ENCODE peak calls at places on chromosomes 16 and 17, in five cellular contexts. C, H, R, E and Y are unnamed samples.

GRCh38 chr16:86419518-86419917 is 90.8 kb upstream of the FOXF1 start:
- DNase-seq in C (no peak), H (no peak), R (no peak), E (no peak), Y (no peak)

GRCh38 chr16:22358000-22358399 is 16.4 kb downstream of the CDR2 start:
- DNase-seq in C (no peak), H (no peak), R (no peak), E (no peak), Y (no peak)

GRCh38 chr17:32622540-32622939 is 135.7 kb downstream of the CDK5R1 start:
- DNase-seq in C (no peak), H (no peak), R (no peak), E (no peak), Y (no peak)

GRCh38 chr16:14284930-14285541 is 213.9 kb downstream of the MRTFB start:
- DNase-seq in C (no peak), H (peak; percentile 87), R (peak; percentile 31), E (no peak), Y (no peak)

GRCh38 chr16:67146523-67147357 is 4.1 kb downstream of the B3GNT9 start:
- DNase-seq in C (no peak), H (peak; percentile 39), R (no peak), E (no peak), Y (no peak)

GRCh38 chr17:62767997-62768396 is 40.1 kb downstream of the MARCHF10 start:
- DNase-seq in C (no peak), H (no peak), R (no peak), E (no peak), Y (no peak)

GRCh38 chr17:33106525-33107162 is 115.0 kb downstream of the SPACA3 start:
- DNase-seq in C (no peak), H (no peak), R (no peak), E (no peak), Y (no peak)

GRCh38 chr16:16029431-16030011 is 80.1 kb downstream of the ABCC1 start:
- DNase-seq in C (no peak), H (peak; percentile 68), R (no peak), E (no peak), Y (no peak)

GRCh38 chr17:56593073-56593740 is at the start of gene NOG:
- DNase-seq in C (no peak), H (peak; percentile 64), R (no peak), E (no peak), Y (no peak)

GRCh38 chr16:27817038-27817437 is 246.5 kb downstream of the GSG1L start:
- DNase-seq in C (no peak), H (no peak), R (no peak), E (no peak), Y (peak; percentile 7)

GRCh38 chr16:50036426-50036825 is 11.4 kb downstream of the CNEP1R1 start:
- DNase-seq in C (no peak), H (no peak), R (no peak), E (no peak), Y (no peak)

GRCh38 chr16:52906271-52906670 is 146.4 kb downstream of the CHD9NB start:
- DNase-seq in C (no peak), H (no peak), R (no peak), E (no peak), Y (no peak)

GRCh38 chr16:79400462-79401149 is 199.9 kb downstream of the MAF start:
- DNase-seq in C (no peak), H (no peak), R (no peak), E (no peak), Y (no peak)

GRCh38 chr17:20294120-20294519 is 173.2 kb downstream of the LGALS9B start:
- DNase-seq in C (no peak), H (no peak), R (no peak), E (no peak), Y (no peak)